ENCODE peak calls at places on chromosomes 13 and 19, in nine cellular contexts. W, Y, I, M, G, L, T, U and S are unnamed samples.

GRCh38 chr13:63408227-63409202 is 1992.9 kb upstream of the PCDH20 start:
- DNase-seq in W (no peak), Y (no peak), I (no peak), M (no peak), G (no peak), L (no peak), T (no peak), U (no peak), S (no peak)

GRCh38 chr13:26515721-26516120 is 41.8 kb upstream of the WASF3 start:
- DNase-seq in W (no peak), Y (no peak), I (no peak), M (no peak), G (no peak), L (no peak), T (no peak), U (no peak), S (no peak)

GRCh38 chr13:90926459-90926858 is 421.0 kb upstream of the MIR17HG start:
- DNase-seq in W (no peak), Y (no peak), I (no peak), M (no peak), G (no peak), L (no peak), T (no peak), U (no peak), S (no peak)

GRCh38 chr19:47284324-47284899 is 9.7 kb downstream of the INAFM1 start:
- DNase-seq in W (peak; percentile 50), Y (peak; percentile 91), I (peak; percentile 52), M (peak; percentile 38), G (peak; percentile 77), L (no peak), T (peak; percentile 55), U (no peak), S (peak; percentile 57)

GRCh38 chr13:46146898-46147297 is 35.1 kb downstream of the LCP1 start:
- DNase-seq in W (no peak), Y (no peak), I (no peak), M (no peak), G (no peak), L (no peak), T (no peak), U (no peak), S (peak; percentile 32)

GRCh38 chr13:19864339-19865309 is 1.2 kb upstream of the ZMYM5 start:
- DNase-seq in W (peak; percentile 55), Y (peak; percentile 87), I (peak; percentile 65), M (peak; percentile 65), G (peak; percentile 89), L (peak; percentile 72), T (peak; percentile 76), U (peak; percentile 90), S (peak; percentile 63)

GRCh38 chr19:38032151-38032550 is 125.1 kb downstream of the SIPA1L3 start:
- DNase-seq in W (no peak), Y (no peak), I (no peak), M (no peak), G (no peak), L (no peak), T (no peak), U (no peak), S (no peak)

GRCh38 chr13:113596321-113597200 is 12.0 kb downstream of the TFDP1 start:
- DNase-seq in W (no peak), Y (no peak), I (no peak), M (no peak), G (no peak), L (no peak), T (no peak), U (peak; percentile 70), S (no peak)

GRCh38 chr19:5107432-5108122 is 138.7 kb downstream of the KDM4B start:
- DNase-seq in W (no peak), Y (no peak), I (no peak), M (no peak), G (no peak), L (no peak), T (no peak), U (no peak), S (no peak)

GRCh38 chr19:35462476-35462953 is 14.5 kb downstream of the FFAR2 start:
- DNase-seq in W (no peak), Y (peak; percentile 75), I (peak; percentile 75), M (no peak), G (peak; percentile 90), L (no peak), T (no peak), U (no peak), S (no peak)

GRCh38 chr19:16068696-16069259 is 7.5 kb upstream of the TPM4 start:
- DNase-seq in W (no peak), Y (no peak), I (no peak), M (no peak), G (no peak), L (peak; percentile 22), T (no peak), U (no peak), S (no peak)

GRCh38 chr19:16069813-16070365 is 6.4 kb upstream of the TPM4 start:
- DNase-seq in W (no peak), Y (no peak), I (no peak), M (no peak), G (no peak), L (peak; percentile 33), T (no peak), U (peak; percentile 54), S (no peak)

GRCh38 chr19:16071072-16071691 is 5.1 kb upstream of the TPM4 start:
- DNase-seq in W (no peak), Y (no peak), I (no peak), M (no peak), G (no peak), L (no peak), T (no peak), U (no peak), S (no peak)

GRCh38 chr19:16073481-16073880 is 2.8 kb upstream of the TPM4 start:
- DNase-seq in W (no peak), Y (no peak), I (no peak), M (no peak), G (no peak), L (peak; percentile 46), T (no peak), U (no peak), S (no peak)

GRCh38 chr19:16070366-16070990 is 5.8 kb upstream of the TPM4 start:
- DNase-seq in W (peak; percentile 58), Y (peak; percentile 77), I (peak; percentile 84), M (no peak), G (peak; percentile 88), L (peak; percentile 64), T (peak; percentile 50), U (peak; percentile 90), S (no peak)
- TF ChIP-seq CTCF in W (no peak), Y (no peak), I (peak; percentile 31), M (no peak), G (no peak), L (no peak), T (no peak), U (no peak), S (no peak)

DNA sequence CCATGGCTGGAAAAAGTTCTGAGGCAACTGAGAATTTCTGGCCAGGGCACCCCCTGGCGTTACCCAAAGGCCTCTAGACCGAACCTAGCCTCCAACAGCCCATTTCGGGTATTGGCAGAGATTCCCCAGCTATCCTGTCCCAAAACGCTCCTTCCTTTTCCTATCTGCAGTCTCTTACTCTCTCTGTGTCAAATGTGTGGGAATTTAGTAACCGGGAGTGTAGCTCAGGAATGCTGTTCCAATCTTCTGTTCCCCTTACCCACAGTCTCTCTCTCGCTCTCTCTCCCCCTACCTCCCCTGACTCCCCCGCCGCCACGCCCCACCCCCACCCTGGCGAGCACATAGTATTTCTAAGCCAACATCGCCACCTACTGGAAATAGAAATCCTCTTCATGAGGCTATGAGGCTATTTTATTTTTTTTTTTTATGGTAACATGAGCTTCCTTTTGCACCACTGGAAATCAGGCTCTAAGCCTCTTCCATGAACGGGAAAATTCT is 27.0 kb downstream of the OXGR1 start:
- DNase-seq in W (no peak), Y (no peak), I (no peak), M (no peak), G (no peak), L (no peak), T (no peak), U (no peak), S (no peak)
- TF ChIP-seq CTCF in W (peak; percentile 8), Y (no peak), I (no peak), M (no peak), G (no peak), L (no peak), T (no peak), U (no peak), S (no peak)

GRCh38 chr19:14471436-14472187 is 3.5 kb downstream of the PTGER1 start:
- DNase-seq in W (no peak), Y (peak; percentile 57), I (peak; percentile 26), M (no peak), G (no peak), L (no peak), T (no peak), U (peak; percentile 74), S (no peak)

GRCh38 chr19:14463747-14464146 is 11.4 kb downstream of the PTGER1 start:
- DNase-seq in W (no peak), Y (no peak), I (no peak), M (no peak), G (no peak), L (no peak), T (no peak), U (no peak), S (no peak)

GRCh38 chr19:14470031-14470876 is 4.9 kb downstream of the PTGER1 start:
- DNase-seq in W (no peak), Y (no peak), I (peak; percentile 20), M (no peak), G (no peak), L (no peak), T (no peak), U (peak; percentile 76), S (no peak)

GRCh38 chr19:14467391-14467790 is 7.8 kb downstream of the PTGER1 start:
- DNase-seq in W (no peak), Y (no peak), I (no peak), M (no peak), G (no peak), L (no peak), T (no peak), U (no peak), S (no peak)

GRCh38 chr19:14467816-14468215 is 7.3 kb downstream of the PTGER1 start:
- DNase-seq in W (no peak), Y (peak; percentile 71), I (peak; percentile 26), M (no peak), G (no peak), L (no peak), T (no peak), U (no peak), S (no peak)
- TF ChIP-seq CTCF in W (peak; percentile 10), Y (peak; percentile 32), I (peak; percentile 3), M (no peak), G (no peak), L (no peak), T (no peak), U (no peak), S (no peak)

DNA sequence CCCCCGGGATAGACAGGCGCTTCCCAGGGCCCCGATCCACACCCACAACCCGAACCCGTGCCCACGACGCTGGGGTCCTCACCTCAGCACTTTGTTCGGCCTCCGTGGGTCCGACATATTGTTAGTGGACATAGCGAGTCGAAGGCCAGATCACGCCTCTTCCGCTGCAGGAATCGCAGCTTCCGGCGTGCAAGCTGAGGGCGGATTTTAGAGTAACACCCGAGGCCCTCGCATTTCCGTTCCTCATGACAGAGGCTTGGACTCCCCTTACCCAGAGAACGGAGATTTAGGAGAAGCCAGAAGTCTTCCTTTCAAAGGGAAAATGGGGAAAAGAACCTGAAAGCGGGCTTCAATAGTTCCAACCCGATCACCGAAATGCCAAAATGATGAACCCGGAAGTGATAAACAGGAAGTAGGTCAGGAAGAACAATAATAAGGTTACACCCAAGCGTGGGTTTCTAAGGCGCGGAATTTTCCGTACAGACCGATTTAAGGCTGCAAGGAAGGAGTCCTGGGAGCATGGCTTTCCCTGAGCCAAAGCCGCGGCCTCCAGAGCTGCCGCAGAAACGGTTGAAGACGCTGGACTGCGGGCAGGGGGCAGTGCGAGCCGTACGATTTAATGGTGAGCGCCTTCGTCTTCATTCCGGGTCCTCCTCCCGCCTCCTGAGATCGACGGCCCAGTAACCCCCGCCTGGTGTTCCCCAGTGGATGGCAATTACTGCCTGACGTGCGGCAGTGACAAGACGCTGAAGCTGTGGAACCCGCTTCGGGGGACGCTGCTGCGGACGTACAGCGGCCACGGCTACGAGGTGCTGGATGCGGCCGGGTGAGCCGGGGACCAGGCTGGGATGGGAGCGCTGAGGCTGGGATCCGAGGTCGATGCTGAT is 2.9 kb downstream of the WDR83 start:
- DNase-seq in W (peak; percentile 71), Y (peak; percentile 86), I (peak; percentile 84), M (peak; percentile 80), G (peak; percentile 90), L (peak; percentile 84), T (peak; percentile 80), U (peak; percentile 90), S (peak; percentile 79)
- TF ChIP-seq CTCF in W (no peak), Y (no peak), I (no peak), M (no peak), G (no peak), L (no peak), T (peak; percentile 30), U (no peak), S (no peak)